ENCODE peak calls at places on chromosome 6, in six cellular contexts. Q is cardiac fibroblast; Z is mesendoderm; L is Calu3; F is activated T-cell treated with anti-CD3 and anti-CD28 coated beads, Interleukin-2, amount 50 U/mL, for 72 hours; S is colonic mucosa. U is an unnamed sample.

GRCh38 chr6:91271807-91272206 is 684.9 kb upstream of the MAP3K7 start:
- DNase-seq in Q (no peak), F (no peak), L (no peak), S (no peak), Z (no peak), U (no peak)

GRCh38 chr6:40545954-40546353 is 41.2 kb downstream of the LRFN2 start:
- DNase-seq in Z (peak), Q (no peak), F (no peak), S (no peak), L (no peak), U (no peak)

GRCh38 chr6:41791306-41791705 is 3.8 kb downstream of the TOMM6 start:
- DNase-seq in F (no peak), Q (no peak), Z (no peak), L (no peak), S (no peak), U (no peak)

GRCh38 chr6:158498362-158498761 is 61.5 kb upstream of the TMEM181 start:
- DNase-seq in S (no peak), F (no peak), Q (no peak), Z (no peak), L (no peak), U (no peak)

GRCh38 chr6:136547336-136547735 is 2.9 kb downstream of the MAP7 start:
- DNase-seq in Q (peak), F (no peak), L (no peak), Z (peak), S (no peak), U (peak)

GRCh38 chr6:41723178-41723935 is 12.1 kb downstream of the TFEB start:
- DNase-seq in L (peak), S (peak), Q (peak), Z (peak), F (no peak), U (peak)

GRCh38 chr6:119197271-119197670 is 118.8 kb upstream of the FAM184A start:
- DNase-seq in L (no peak), F (no peak), Q (no peak), Z (no peak), S (no peak), U (no peak)

GRCh38 chr6:17536586-17536985 is 63.5 kb upstream of the FAM8A1 start:
- DNase-seq in L (no peak), F (peak), Z (no peak), Q (no peak), S (no peak), U (no peak)

GRCh38 chr6:127146935-127147334 is 28.5 kb downstream of the RSPO3 start:
- DNase-seq in Q (peak), Z (peak), S (no peak), F (no peak), L (no peak), U (peak)

GRCh38 chr6:88749849-88750248 is 213.6 kb downstream of the RNGTT start:
- DNase-seq in Z (no peak), Q (no peak), L (no peak), S (no peak), F (no peak), U (no peak)

GRCh38 chr6:107866606-107867301 is 42.6 kb upstream of the SCML4 start:
- DNase-seq in F (peak), S (peak), L (peak), Q (peak), Z (peak), U (peak)

GRCh38 chr6:107113460-107114212 is 1.7 kb downstream of the BEND3 start:
- DNase-seq in S (peak), F (peak), Z (no peak), L (no peak), Q (no peak), U (no peak)

GRCh38 chr6:25993038-25993684 is 30.6 kb downstream of the TRIM38 start:
- DNase-seq in L (no peak), Z (no peak), F (no peak), S (no peak), Q (no peak), U (no peak)

GRCh38 chr6:33730611-33731010 is 16.1 kb downstream of the IP6K3 start:
- DNase-seq in F (no peak), Q (no peak), S (no peak), L (no peak), Z (no peak), U (no peak)

GRCh38 chr6:116047173-116047933 is 13.3 kb downstream of the FRK start:
- DNase-seq in F (no peak), S (no peak), L (peak), Z (no peak), Q (no peak), U (no peak)

GRCh38 chr6:162478191-162478642 is 249.3 kb downstream of the PRKN start:
- DNase-seq in L (no peak), F (no peak), Z (no peak), S (no peak), Q (no peak), U (no peak)

GRCh38 chr6:5761370-5761769 is 245.4 kb downstream of the NRN1 start:
- DNase-seq in Z (no peak), F (no peak), Q (no peak), S (no peak), L (no peak), U (no peak)

GRCh38 chr6:9437836-9438235 is 977.0 kb downstream of the TFAP2A start:
- DNase-seq in Q (no peak), Z (no peak), F (no peak), S (no peak), L (no peak), U (no peak)

GRCh38 chr6:154399097-154399496 is 42.5 kb upstream of the IPCEF1 start:
- DNase-seq in Z (no peak), F (no peak), L (no peak), S (no peak), Q (peak), U (no peak)

GRCh38 chr6:7235712-7236311 is 77.2 kb downstream of the SSR1 start:
- DNase-seq in F (no peak), Z (no peak), S (peak), L (peak), Q (no peak), U (no peak)

GRCh38 chr6:151551223-151551857 is 57.5 kb downstream of the CCDC170 start:
- DNase-seq in F (no peak), S (no peak), Q (no peak), Z (no peak), L (no peak), U (no peak)

GRCh38 chr6:55445648-55446204 is 118.5 kb downstream of the GFRAL start:
- DNase-seq in L (peak), S (no peak), Z (peak), F (peak), Q (peak), U (peak)

GRCh38 chr6:137353346-137353745 is 134.2 kb upstream of the IFNGR1 start:
- DNase-seq in L (no peak), Q (no peak), Z (no peak), F (no peak), S (no peak), U (no peak)

GRCh38 chr6:26502169-26502568 is 2.1 kb downstream of the BTN1A1 start:
- DNase-seq in Q (no peak), S (no peak), L (no peak), F (no peak), Z (peak), U (no peak)

GRCh38 chr6:112439010-112439409 is 91.9 kb downstream of the RFPL4B start:
- DNase-seq in L (no peak), S (no peak), Q (peak), F (no peak), Z (no peak), U (no peak)

GRCh38 chr6:165204807-165205545 is 104.4 kb downstream of the C6orf118 start:
- DNase-seq in L (no peak), Z (no peak), F (no peak), Q (no peak), S (no peak), U (no peak)

GRCh38 chr6:135870722-135871121 is 19.2 kb downstream of the PDE7B start:
- DNase-seq in F (no peak), Q (peak), S (no peak), L (no peak), Z (no peak), U (no peak)

GRCh38 chr6:113674075-113674474 is 183.1 kb upstream of the MARCKS start:
- DNase-seq in S (no peak), L (no peak), Z (no peak), Q (no peak), F (no peak), U (no peak)

GRCh38 chr6:82362868-82363267 is 749 bp upstream of the TPBG start:
- DNase-seq in Z (peak), F (no peak), S (no peak), Q (peak), L (no peak), U (no peak)

GRCh38 chr6:1310628-1311399 is 1.1 kb upstream of the FOXQ1 start:
- DNase-seq in L (peak), F (no peak), Q (no peak), Z (peak), S (peak), U (no peak)

GRCh38 chr6:83265384-83265783 is 72.2 kb downstream of the RWDD2A start:
- DNase-seq in Z (no peak), S (no peak), Q (peak), L (no peak), F (no peak), U (peak)

GRCh38 chr6:5478380-5478779 is 217.1 kb downstream of the FARS2 start:
- DNase-seq in Z (no peak), F (no peak), Q (no peak), S (no peak), L (no peak), U (no peak)

GRCh38 chr6:100538086-100538485 is 73.4 kb upstream of the SIM1 start:
- DNase-seq in Q (peak), F (no peak), L (no peak), S (no peak), Z (no peak), U (no peak)

GRCh38 chr6:159438106-159438505 is 254.9 kb downstream of the SOD2 start:
- DNase-seq in F (no peak), Z (no peak), S (no peak), Q (no peak), L (no peak), U (no peak)

GRCh38 chr6:127832381-127832780 is 68.5 kb downstream of the THEMIS start:
- DNase-seq in S (no peak), L (no peak), F (no peak), Z (no peak), Q (no peak), U (no peak)

GRCh38 chr6:95431637-95432228 is 145.6 kb upstream of the MANEA start:
- DNase-seq in Z (peak), S (peak), L (peak), Q (peak), F (peak), U (peak)

GRCh38 chr6:227074-227782 is 65.1 kb upstream of the DUSP22 start:
- DNase-seq in Z (no peak), L (no peak), Q (no peak), F (no peak), S (no peak), U (no peak)

GRCh38 chr6:111841822-111842221 is 31.4 kb downstream of the FYN start:
- DNase-seq in Z (no peak), L (peak), S (peak), Q (peak), F (peak), U (no peak)

GRCh38 chr6:43772571-43773049 is 2.6 kb downstream of the VEGFA start:
- DNase-seq in Z (peak), S (peak), F (peak), Q (peak), L (peak), U (no peak)

U was measured in H4.